ENCODE peak calls at places on chromosomes 11 and 22, in ten cellular contexts. One of them, this sample, is unnamed.

GRCh38 chr11:78231962-78232459 is 43.3 kb downstream of the USP35 start:
- DNase-seq in stimulated activated CD4-positive, alpha-beta T cell treated with anti-CD3 and anti-CD28 coated beads, Interleukin-12 subunit alpha, Interleukin-12 subunit beta, amount 100 ng/mL, for 48 hours: no peak
- DNase-seq in astrocyte of the spinal cord: peak
- DNase-seq in transverse colon: no peak
- DNase-seq in AML-193: no peak
- DNase-seq in activated CD8-positive, alpha-beta memory T cell treated with anti-CD3 and anti-CD28 coated beads for 48 hours: no peak
- DNase-seq in KG1: no peak
- DNase-seq in GM12892: no peak
- DNase-seq in GM23248: peak
- DNase-seq in NK-92 treated with Interleukin-12 subunit alpha and Interleukin-12 subunit beta, amount 100 ng/mL, for 24 hours: no peak
- DNase-seq in this sample: no peak

GRCh38 chr22:32058656-32059280 is 15.7 kb downstream of the SLC5A1 start:
- DNase-seq in stimulated activated CD4-positive, alpha-beta T cell treated with anti-CD3 and anti-CD28 coated beads, Interleukin-12 subunit alpha, Interleukin-12 subunit beta, amount 100 ng/mL, for 48 hours: no peak
- DNase-seq in astrocyte of the spinal cord: no peak
- DNase-seq in transverse colon: no peak
- DNase-seq in AML-193: no peak
- DNase-seq in activated CD8-positive, alpha-beta memory T cell treated with anti-CD3 and anti-CD28 coated beads for 48 hours: no peak
- DNase-seq in KG1: no peak
- DNase-seq in GM12892: no peak
- DNase-seq in GM23248: peak
- DNase-seq in NK-92 treated with Interleukin-12 subunit alpha and Interleukin-12 subunit beta, amount 100 ng/mL, for 24 hours: no peak
- DNase-seq in this sample: peak

GRCh38 chr22:40449676-40450035 is 79.3 kb downstream of the SGSM3 start:
- DNase-seq in stimulated activated CD4-positive, alpha-beta T cell treated with anti-CD3 and anti-CD28 coated beads, Interleukin-12 subunit alpha, Interleukin-12 subunit beta, amount 100 ng/mL, for 48 hours: no peak
- DNase-seq in astrocyte of the spinal cord: peak
- DNase-seq in transverse colon: no peak
- DNase-seq in AML-193: no peak
- DNase-seq in activated CD8-positive, alpha-beta memory T cell treated with anti-CD3 and anti-CD28 coated beads for 48 hours: no peak
- DNase-seq in KG1: no peak
- DNase-seq in GM12892: no peak
- DNase-seq in GM23248: peak
- DNase-seq in NK-92 treated with Interleukin-12 subunit alpha and Interleukin-12 subunit beta, amount 100 ng/mL, for 24 hours: no peak
- DNase-seq in this sample: no peak

GRCh38 chr22:49116486-49116885 is 711.2 kb downstream of the BRD1 start:
- DNase-seq in stimulated activated CD4-positive, alpha-beta T cell treated with anti-CD3 and anti-CD28 coated beads, Interleukin-12 subunit alpha, Interleukin-12 subunit beta, amount 100 ng/mL, for 48 hours: no peak
- DNase-seq in astrocyte of the spinal cord: no peak
- DNase-seq in transverse colon: no peak
- DNase-seq in AML-193: no peak
- DNase-seq in activated CD8-positive, alpha-beta memory T cell treated with anti-CD3 and anti-CD28 coated beads for 48 hours: no peak
- DNase-seq in KG1: no peak
- DNase-seq in GM12892: no peak
- DNase-seq in GM23248: no peak
- DNase-seq in NK-92 treated with Interleukin-12 subunit alpha and Interleukin-12 subunit beta, amount 100 ng/mL, for 24 hours: no peak
- DNase-seq in this sample: no peak

GRCh38 chr11:86670179-86670578 is 2.2 kb downstream of the ME3 start:
- DNase-seq in stimulated activated CD4-positive, alpha-beta T cell treated with anti-CD3 and anti-CD28 coated beads, Interleukin-12 subunit alpha, Interleukin-12 subunit beta, amount 100 ng/mL, for 48 hours: no peak
- DNase-seq in astrocyte of the spinal cord: no peak
- DNase-seq in transverse colon: no peak
- DNase-seq in AML-193: peak
- DNase-seq in activated CD8-positive, alpha-beta memory T cell treated with anti-CD3 and anti-CD28 coated beads for 48 hours: no peak
- DNase-seq in KG1: peak
- DNase-seq in GM12892: no peak
- DNase-seq in GM23248: no peak
- DNase-seq in NK-92 treated with Interleukin-12 subunit alpha and Interleukin-12 subunit beta, amount 100 ng/mL, for 24 hours: no peak
- DNase-seq in this sample: no peak

GRCh38 chr22:39661842-39662676 is 91.5 kb downstream of the CACNA1I start:
- DNase-seq in stimulated activated CD4-positive, alpha-beta T cell treated with anti-CD3 and anti-CD28 coated beads, Interleukin-12 subunit alpha, Interleukin-12 subunit beta, amount 100 ng/mL, for 48 hours: peak
- DNase-seq in astrocyte of the spinal cord: no peak
- DNase-seq in transverse colon: peak
- DNase-seq in AML-193: no peak
- DNase-seq in activated CD8-positive, alpha-beta memory T cell treated with anti-CD3 and anti-CD28 coated beads for 48 hours: peak
- DNase-seq in KG1: no peak
- DNase-seq in GM12892: no peak
- DNase-seq in GM23248: no peak
- DNase-seq in NK-92 treated with Interleukin-12 subunit alpha and Interleukin-12 subunit beta, amount 100 ng/mL, for 24 hours: no peak
- DNase-seq in this sample: peak

GRCh38 chr11:65793625-65794400 is 7.0 kb downstream of the OVOL1 start:
- DNase-seq in stimulated activated CD4-positive, alpha-beta T cell treated with anti-CD3 and anti-CD28 coated beads, Interleukin-12 subunit alpha, Interleukin-12 subunit beta, amount 100 ng/mL, for 48 hours: no peak
- DNase-seq in astrocyte of the spinal cord: no peak
- DNase-seq in transverse colon: peak
- DNase-seq in AML-193: no peak
- DNase-seq in activated CD8-positive, alpha-beta memory T cell treated with anti-CD3 and anti-CD28 coated beads for 48 hours: no peak
- DNase-seq in KG1: no peak
- DNase-seq in GM12892: no peak
- DNase-seq in GM23248: no peak
- DNase-seq in NK-92 treated with Interleukin-12 subunit alpha and Interleukin-12 subunit beta, amount 100 ng/mL, for 24 hours: no peak
- DNase-seq in this sample: no peak

GRCh38 chr11:105108247-105108646 is 31.3 kb downstream of the CARD18 start:
- DNase-seq in stimulated activated CD4-positive, alpha-beta T cell treated with anti-CD3 and anti-CD28 coated beads, Interleukin-12 subunit alpha, Interleukin-12 subunit beta, amount 100 ng/mL, for 48 hours: no peak
- DNase-seq in astrocyte of the spinal cord: no peak
- DNase-seq in transverse colon: no peak
- DNase-seq in AML-193: no peak
- DNase-seq in activated CD8-positive, alpha-beta memory T cell treated with anti-CD3 and anti-CD28 coated beads for 48 hours: no peak
- DNase-seq in KG1: no peak
- DNase-seq in GM12892: no peak
- DNase-seq in GM23248: no peak
- DNase-seq in NK-92 treated with Interleukin-12 subunit alpha and Interleukin-12 subunit beta, amount 100 ng/mL, for 24 hours: no peak
- DNase-seq in this sample: no peak

GRCh38 chr22:17880020-17880419 is 105.8 kb upstream of the BID start:
- DNase-seq in stimulated activated CD4-positive, alpha-beta T cell treated with anti-CD3 and anti-CD28 coated beads, Interleukin-12 subunit alpha, Interleukin-12 subunit beta, amount 100 ng/mL, for 48 hours: no peak
- DNase-seq in astrocyte of the spinal cord: no peak
- DNase-seq in transverse colon: no peak
- DNase-seq in AML-193: no peak
- DNase-seq in activated CD8-positive, alpha-beta memory T cell treated with anti-CD3 and anti-CD28 coated beads for 48 hours: no peak
- DNase-seq in KG1: no peak
- DNase-seq in GM12892: no peak
- DNase-seq in GM23248: no peak
- DNase-seq in NK-92 treated with Interleukin-12 subunit alpha and Interleukin-12 subunit beta, amount 100 ng/mL, for 24 hours: no peak
- DNase-seq in this sample: no peak

GRCh38 chr11:66970808-66971442 is 4.2 kb upstream of the C11orf86 start:
- DNase-seq in stimulated activated CD4-positive, alpha-beta T cell treated with anti-CD3 and anti-CD28 coated beads, Interleukin-12 subunit alpha, Interleukin-12 subunit beta, amount 100 ng/mL, for 48 hours: no peak
- DNase-seq in astrocyte of the spinal cord: peak
- DNase-seq in transverse colon: peak
- DNase-seq in AML-193: peak
- DNase-seq in activated CD8-positive, alpha-beta memory T cell treated with anti-CD3 and anti-CD28 coated beads for 48 hours: no peak
- DNase-seq in KG1: no peak
- DNase-seq in GM12892: no peak
- DNase-seq in GM23248: peak
- DNase-seq in NK-92 treated with Interleukin-12 subunit alpha and Interleukin-12 subunit beta, amount 100 ng/mL, for 24 hours: peak
- DNase-seq in this sample: peak

GRCh38 chr11:57513446-57513795 is 2.1 kb downstream of the SLC43A1 start:
- DNase-seq in stimulated activated CD4-positive, alpha-beta T cell treated with anti-CD3 and anti-CD28 coated beads, Interleukin-12 subunit alpha, Interleukin-12 subunit beta, amount 100 ng/mL, for 48 hours: no peak
- DNase-seq in astrocyte of the spinal cord: no peak
- DNase-seq in transverse colon: no peak
- DNase-seq in AML-193: no peak
- DNase-seq in activated CD8-positive, alpha-beta memory T cell treated with anti-CD3 and anti-CD28 coated beads for 48 hours: no peak
- DNase-seq in KG1: no peak
- DNase-seq in GM12892: no peak
- DNase-seq in GM23248: no peak
- DNase-seq in NK-92 treated with Interleukin-12 subunit alpha and Interleukin-12 subunit beta, amount 100 ng/mL, for 24 hours: no peak
- DNase-seq in this sample: no peak

GRCh38 chr11:124535552-124536232 is 7.8 kb downstream of the OR8B12 start:
- DNase-seq in stimulated activated CD4-positive, alpha-beta T cell treated with anti-CD3 and anti-CD28 coated beads, Interleukin-12 subunit alpha, Interleukin-12 subunit beta, amount 100 ng/mL, for 48 hours: no peak
- DNase-seq in astrocyte of the spinal cord: no peak
- DNase-seq in transverse colon: no peak
- DNase-seq in AML-193: no peak
- DNase-seq in activated CD8-positive, alpha-beta memory T cell treated with anti-CD3 and anti-CD28 coated beads for 48 hours: no peak
- DNase-seq in KG1: no peak
- DNase-seq in GM12892: no peak
- DNase-seq in GM23248: no peak
- DNase-seq in NK-92 treated with Interleukin-12 subunit alpha and Interleukin-12 subunit beta, amount 100 ng/mL, for 24 hours: no peak
- DNase-seq in this sample: no peak

GRCh38 chr11:10398525-10398924 is 56.5 kb upstream of the AMPD3 start:
- DNase-seq in stimulated activated CD4-positive, alpha-beta T cell treated with anti-CD3 and anti-CD28 coated beads, Interleukin-12 subunit alpha, Interleukin-12 subunit beta, amount 100 ng/mL, for 48 hours: no peak
- DNase-seq in astrocyte of the spinal cord: no peak
- DNase-seq in transverse colon: peak
- DNase-seq in AML-193: peak
- DNase-seq in activated CD8-positive, alpha-beta memory T cell treated with anti-CD3 and anti-CD28 coated beads for 48 hours: no peak
- DNase-seq in KG1: no peak
- DNase-seq in GM12892: no peak
- DNase-seq in GM23248: peak
- DNase-seq in NK-92 treated with Interleukin-12 subunit alpha and Interleukin-12 subunit beta, amount 100 ng/mL, for 24 hours: no peak
- DNase-seq in this sample: peak

GRCh38 chr11:82927264-82927880 is 25.8 kb downstream of the DDIAS start:
- DNase-seq in stimulated activated CD4-positive, alpha-beta T cell treated with anti-CD3 and anti-CD28 coated beads, Interleukin-12 subunit alpha, Interleukin-12 subunit beta, amount 100 ng/mL, for 48 hours: no peak
- DNase-seq in astrocyte of the spinal cord: peak
- DNase-seq in transverse colon: no peak
- DNase-seq in AML-193: peak
- DNase-seq in activated CD8-positive, alpha-beta memory T cell treated with anti-CD3 and anti-CD28 coated beads for 48 hours: no peak
- DNase-seq in KG1: peak
- DNase-seq in GM12892: peak
- DNase-seq in GM23248: peak
- DNase-seq in NK-92 treated with Interleukin-12 subunit alpha and Interleukin-12 subunit beta, amount 100 ng/mL, for 24 hours: no peak
- DNase-seq in this sample: no peak

GRCh38 chr11:73961321-73961720 is 10.5 kb downstream of the DNAJB13 start:
- DNase-seq in stimulated activated CD4-positive, alpha-beta T cell treated with anti-CD3 and anti-CD28 coated beads, Interleukin-12 subunit alpha, Interleukin-12 subunit beta, amount 100 ng/mL, for 48 hours: no peak
- DNase-seq in astrocyte of the spinal cord: no peak
- DNase-seq in transverse colon: no peak
- DNase-seq in AML-193: no peak
- DNase-seq in activated CD8-positive, alpha-beta memory T cell treated with anti-CD3 and anti-CD28 coated beads for 48 hours: no peak
- DNase-seq in KG1: no peak
- DNase-seq in GM12892: no peak
- DNase-seq in GM23248: peak
- DNase-seq in NK-92 treated with Interleukin-12 subunit alpha and Interleukin-12 subunit beta, amount 100 ng/mL, for 24 hours: no peak
- DNase-seq in this sample: peak

GRCh38 chr11:35523351-35523768 is 2.1 kb downstream of the PAMR1 start:
- DNase-seq in stimulated activated CD4-positive, alpha-beta T cell treated with anti-CD3 and anti-CD28 coated beads, Interleukin-12 subunit alpha, Interleukin-12 subunit beta, amount 100 ng/mL, for 48 hours: no peak
- DNase-seq in astrocyte of the spinal cord: peak
- DNase-seq in transverse colon: no peak
- DNase-seq in AML-193: no peak
- DNase-seq in activated CD8-positive, alpha-beta memory T cell treated with anti-CD3 and anti-CD28 coated beads for 48 hours: no peak
- DNase-seq in KG1: no peak
- DNase-seq in GM12892: no peak
- DNase-seq in GM23248: peak
- DNase-seq in NK-92 treated with Interleukin-12 subunit alpha and Interleukin-12 subunit beta, amount 100 ng/mL, for 24 hours: no peak
- DNase-seq in this sample: no peak

GRCh38 chr22:34902335-34902734 is 163.6 kb upstream of the ISX start:
- DNase-seq in stimulated activated CD4-positive, alpha-beta T cell treated with anti-CD3 and anti-CD28 coated beads, Interleukin-12 subunit alpha, Interleukin-12 subunit beta, amount 100 ng/mL, for 48 hours: no peak
- DNase-seq in astrocyte of the spinal cord: no peak
- DNase-seq in transverse colon: no peak
- DNase-seq in AML-193: no peak
- DNase-seq in activated CD8-positive, alpha-beta memory T cell treated with anti-CD3 and anti-CD28 coated beads for 48 hours: no peak
- DNase-seq in KG1: no peak
- DNase-seq in GM12892: no peak
- DNase-seq in GM23248: no peak
- DNase-seq in NK-92 treated with Interleukin-12 subunit alpha and Interleukin-12 subunit beta, amount 100 ng/mL, for 24 hours: no peak
- DNase-seq in this sample: peak

GRCh38 chr22:33271390-33272161 is 213.4 kb upstream of the SYN3 start:
- DNase-seq in stimulated activated CD4-positive, alpha-beta T cell treated with anti-CD3 and anti-CD28 coated beads, Interleukin-12 subunit alpha, Interleukin-12 subunit beta, amount 100 ng/mL, for 48 hours: no peak
- DNase-seq in astrocyte of the spinal cord: no peak
- DNase-seq in transverse colon: peak
- DNase-seq in AML-193: no peak
- DNase-seq in activated CD8-positive, alpha-beta memory T cell treated with anti-CD3 and anti-CD28 coated beads for 48 hours: no peak
- DNase-seq in KG1: no peak
- DNase-seq in GM12892: peak
- DNase-seq in GM23248: peak
- DNase-seq in NK-92 treated with Interleukin-12 subunit alpha and Interleukin-12 subunit beta, amount 100 ng/mL, for 24 hours: no peak
- DNase-seq in this sample: no peak

GRCh38 chr11:46701078-46701654 is 335 bp downstream of the ZNF408 start:
- DNase-seq in stimulated activated CD4-positive, alpha-beta T cell treated with anti-CD3 and anti-CD28 coated beads, Interleukin-12 subunit alpha, Interleukin-12 subunit beta, amount 100 ng/mL, for 48 hours: no peak
- DNase-seq in astrocyte of the spinal cord: no peak
- DNase-seq in transverse colon: no peak
- DNase-seq in AML-193: no peak
- DNase-seq in activated CD8-positive, alpha-beta memory T cell treated with anti-CD3 and anti-CD28 coated beads for 48 hours: no peak
- DNase-seq in KG1: no peak
- DNase-seq in GM12892: no peak
- DNase-seq in GM23248: peak
- DNase-seq in NK-92 treated with Interleukin-12 subunit alpha and Interleukin-12 subunit beta, amount 100 ng/mL, for 24 hours: no peak
- DNase-seq in this sample: no peak

GRCh38 chr22:20203142-20204099 is 52.6 kb upstream of the CCDC188 start:
- DNase-seq in stimulated activated CD4-positive, alpha-beta T cell treated with anti-CD3 and anti-CD28 coated beads, Interleukin-12 subunit alpha, Interleukin-12 subunit beta, amount 100 ng/mL, for 48 hours: no peak
- DNase-seq in astrocyte of the spinal cord: peak
- DNase-seq in transverse colon: no peak
- DNase-seq in AML-193: no peak
- DNase-seq in activated CD8-positive, alpha-beta memory T cell treated with anti-CD3 and anti-CD28 coated beads for 48 hours: no peak
- DNase-seq in KG1: no peak
- DNase-seq in GM12892: no peak
- DNase-seq in GM23248: peak
- DNase-seq in NK-92 treated with Interleukin-12 subunit alpha and Interleukin-12 subunit beta, amount 100 ng/mL, for 24 hours: no peak
- DNase-seq in this sample: peak

GRCh38 chr11:31813242-31813960 is 2.3 kb upstream of the PAX6 start:
- DNase-seq in stimulated activated CD4-positive, alpha-beta T cell treated with anti-CD3 and anti-CD28 coated beads, Interleukin-12 subunit alpha, Interleukin-12 subunit beta, amount 100 ng/mL, for 48 hours: no peak
- DNase-seq in astrocyte of the spinal cord: no peak
- DNase-seq in transverse colon: no peak
- DNase-seq in AML-193: no peak
- DNase-seq in activated CD8-positive, alpha-beta memory T cell treated with anti-CD3 and anti-CD28 coated beads for 48 hours: no peak
- DNase-seq in KG1: no peak
- DNase-seq in GM12892: no peak
- DNase-seq in GM23248: no peak
- DNase-seq in NK-92 treated with Interleukin-12 subunit alpha and Interleukin-12 subunit beta, amount 100 ng/mL, for 24 hours: no peak
- DNase-seq in this sample: peak

GRCh38 chr22:17914474-17914873 is 109.9 kb downstream of the MICAL3 start:
- DNase-seq in stimulated activated CD4-positive, alpha-beta T cell treated with anti-CD3 and anti-CD28 coated beads, Interleukin-12 subunit alpha, Interleukin-12 subunit beta, amount 100 ng/mL, for 48 hours: no peak
- DNase-seq in astrocyte of the spinal cord: no peak
- DNase-seq in transverse colon: no peak
- DNase-seq in AML-193: no peak
- DNase-seq in activated CD8-positive, alpha-beta memory T cell treated with anti-CD3 and anti-CD28 coated beads for 48 hours: no peak
- DNase-seq in KG1: no peak
- DNase-seq in GM12892: no peak
- DNase-seq in GM23248: no peak
- DNase-seq in NK-92 treated with Interleukin-12 subunit alpha and Interleukin-12 subunit beta, amount 100 ng/mL, for 24 hours: no peak
- DNase-seq in this sample: no peak

GRCh38 chr11:15747671-15748070 is 608.7 kb downstream of the SOX6 start:
- DNase-seq in stimulated activated CD4-positive, alpha-beta T cell treated with anti-CD3 and anti-CD28 coated beads, Interleukin-12 subunit alpha, Interleukin-12 subunit beta, amount 100 ng/mL, for 48 hours: no peak
- DNase-seq in astrocyte of the spinal cord: no peak
- DNase-seq in transverse colon: no peak
- DNase-seq in AML-193: no peak
- DNase-seq in activated CD8-positive, alpha-beta memory T cell treated with anti-CD3 and anti-CD28 coated beads for 48 hours: no peak
- DNase-seq in KG1: no peak
- DNase-seq in GM12892: no peak
- DNase-seq in GM23248: no peak
- DNase-seq in NK-92 treated with Interleukin-12 subunit alpha and Interleukin-12 subunit beta, amount 100 ng/mL, for 24 hours: no peak
- DNase-seq in this sample: no peak

GRCh38 chr11:94968334-94968958 is 4.9 kb downstream of the CWC15 start:
- DNase-seq in stimulated activated CD4-positive, alpha-beta T cell treated with anti-CD3 and anti-CD28 coated beads, Interleukin-12 subunit alpha, Interleukin-12 subunit beta, amount 100 ng/mL, for 48 hours: no peak
- DNase-seq in astrocyte of the spinal cord: peak
- DNase-seq in transverse colon: no peak
- DNase-seq in AML-193: peak
- DNase-seq in activated CD8-positive, alpha-beta memory T cell treated with anti-CD3 and anti-CD28 coated beads for 48 hours: no peak
- DNase-seq in KG1: peak
- DNase-seq in GM12892: no peak
- DNase-seq in GM23248: peak
- DNase-seq in NK-92 treated with Interleukin-12 subunit alpha and Interleukin-12 subunit beta, amount 100 ng/mL, for 24 hours: no peak
- DNase-seq in this sample: no peak

GRCh38 chr11:118088531-118088930 is 1.8 kb upstream of the SMIM35 start:
- DNase-seq in stimulated activated CD4-positive, alpha-beta T cell treated with anti-CD3 and anti-CD28 coated beads, Interleukin-12 subunit alpha, Interleukin-12 subunit beta, amount 100 ng/mL, for 48 hours: no peak
- DNase-seq in astrocyte of the spinal cord: peak
- DNase-seq in transverse colon: peak
- DNase-seq in AML-193: peak
- DNase-seq in activated CD8-positive, alpha-beta memory T cell treated with anti-CD3 and anti-CD28 coated beads for 48 hours: no peak
- DNase-seq in KG1: peak
- DNase-seq in GM12892: no peak
- DNase-seq in GM23248: no peak
- DNase-seq in NK-92 treated with Interleukin-12 subunit alpha and Interleukin-12 subunit beta, amount 100 ng/mL, for 24 hours: no peak
- DNase-seq in this sample: no peak

GRCh38 chr11:115214644-115215305 is 289.4 kb downstream of the CADM1 start:
- DNase-seq in stimulated activated CD4-positive, alpha-beta T cell treated with anti-CD3 and anti-CD28 coated beads, Interleukin-12 subunit alpha, Interleukin-12 subunit beta, amount 100 ng/mL, for 48 hours: no peak
- DNase-seq in astrocyte of the spinal cord: no peak
- DNase-seq in transverse colon: no peak
- DNase-seq in AML-193: no peak
- DNase-seq in activated CD8-positive, alpha-beta memory T cell treated with anti-CD3 and anti-CD28 coated beads for 48 hours: no peak
- DNase-seq in KG1: no peak
- DNase-seq in GM12892: no peak
- DNase-seq in GM23248: no peak
- DNase-seq in NK-92 treated with Interleukin-12 subunit alpha and Interleukin-12 subunit beta, amount 100 ng/mL, for 24 hours: peak
- DNase-seq in this sample: no peak

GRCh38 chr22:18063311-18063710 is 14.5 kb upstream of the PEX26 start:
- DNase-seq in stimulated activated CD4-positive, alpha-beta T cell treated with anti-CD3 and anti-CD28 coated beads, Interleukin-12 subunit alpha, Interleukin-12 subunit beta, amount 100 ng/mL, for 48 hours: no peak
- DNase-seq in astrocyte of the spinal cord: no peak
- DNase-seq in transverse colon: no peak
- DNase-seq in AML-193: no peak
- DNase-seq in activated CD8-positive, alpha-beta memory T cell treated with anti-CD3 and anti-CD28 coated beads for 48 hours: no peak
- DNase-seq in KG1: no peak
- DNase-seq in GM12892: no peak
- DNase-seq in GM23248: no peak
- DNase-seq in NK-92 treated with Interleukin-12 subunit alpha and Interleukin-12 subunit beta, amount 100 ng/mL, for 24 hours: no peak
- DNase-seq in this sample: peak

GRCh38 chr22:35977136-35977535 is 51.5 kb downstream of the RBFOX2 start:
- DNase-seq in stimulated activated CD4-positive, alpha-beta T cell treated with anti-CD3 and anti-CD28 coated beads, Interleukin-12 subunit alpha, Interleukin-12 subunit beta, amount 100 ng/mL, for 48 hours: no peak
- DNase-seq in astrocyte of the spinal cord: peak
- DNase-seq in transverse colon: no peak
- DNase-seq in AML-193: no peak
- DNase-seq in activated CD8-positive, alpha-beta memory T cell treated with anti-CD3 and anti-CD28 coated beads for 48 hours: no peak
- DNase-seq in KG1: no peak
- DNase-seq in GM12892: no peak
- DNase-seq in GM23248: peak
- DNase-seq in NK-92 treated with Interleukin-12 subunit alpha and Interleukin-12 subunit beta, amount 100 ng/mL, for 24 hours: no peak
- DNase-seq in this sample: no peak